ENCODE peak calls at places on chromosomes 12 and 14, in four cellular contexts. C is stimulated activated CD8-positive, alpha-beta memory T cell treated with anti-CD3 and anti-CD28 coated beads, Interleukin-4, amount 100 ng/mL, for 4 hours; W is heart right ventricle; R is right lobe of liver. V is an unnamed sample.
A peak's percentile ranks its signal among the peaks of the same experiment; 100 is the strongest.

GRCh38 chr14:36057452-36058142 is 118.9 kb downstream of the PTCSC3 start:
- DNase-seq in W (no peak), R (no peak), C (no peak), V (no peak)

GRCh38 chr14:105192866-105193731 is 12.0 kb upstream of the NUDT14 start:
- DNase-seq in W (peak; percentile 57), R (no peak), C (no peak), V (no peak)

GRCh38 chr12:112458751-112459150 is 40.0 kb downstream of the PTPN11 start:
- DNase-seq in W (no peak), R (no peak), C (no peak), V (no peak)

GRCh38 chr12:2652401-2653081 is 142.2 kb upstream of the FKBP4 start:
- DNase-seq in R (no peak), C (no peak), W (no peak), V (no peak)

GRCh38 chr14:99572173-99572999 is 31.6 kb downstream of the CCDC85C start:
- DNase-seq in W (no peak), R (peak; percentile 78), C (no peak), V (no peak)

GRCh38 chr14:87522575-87522974 is 470.4 kb downstream of the GALC start:
- DNase-seq in C (no peak), R (no peak), W (no peak), V (no peak)

GRCh38 chr12:32988982-32989381 is 92.4 kb upstream of the PKP2 start:
- DNase-seq in C (no peak), W (no peak), R (no peak), V (no peak)

GRCh38 chr12:79255326-79255725 is 390.8 kb downstream of the SYT1 start:
- DNase-seq in R (no peak), W (no peak), C (no peak), V (no peak)

GRCh38 chr14:31420013-31420318 is 384 bp downstream of the HEATR5A start:
- DNase-seq in W (peak; percentile 50), C (no peak), R (peak; percentile 91), V (no peak)

GRCh38 chr12:132284071-132284492 is 45.3 kb downstream of the GALNT9 start:
- DNase-seq in R (no peak), C (no peak), W (no peak), V (no peak)

GRCh38 chr14:94173885-94174621 is at the start of gene PPP4R4:
- DNase-seq in R (peak; percentile 95), W (peak; percentile 81), C (peak; percentile 76), V (peak; percentile 73)

GRCh38 chr12:119804011-119804641 is 73.0 kb downstream of the CIT start:
- DNase-seq in C (no peak), R (peak; percentile 38), W (peak; percentile 47), V (peak; percentile 85)

GRCh38 chr14:101456246-101457159 is 104.8 kb upstream of the DIO3 start:
- DNase-seq in W (no peak), R (no peak), C (no peak), V (no peak)

GRCh38 chr14:72855913-72856312 is 38.0 kb downstream of the DPF3 start:
- DNase-seq in R (no peak), C (no peak), W (no peak), V (peak; percentile 33)

GRCh38 chr12:49917126-49917787 is 13.6 kb upstream of the FAIM2 start:
- DNase-seq in W (no peak), C (no peak), R (no peak), V (no peak)

GRCh38 chr14:51095854-51096823 is 1.2 kb upstream of the TRIM9 start:
- DNase-seq in R (no peak), C (no peak), W (peak; percentile 5), V (peak; percentile 38)

GRCh38 chr12:124747426-124748161 is 116.1 kb downstream of the SCARB1 start:
- DNase-seq in W (no peak), C (no peak), R (no peak), V (peak; percentile 91)

GRCh38 chr12:38374751-38375150 is 58.2 kb downstream of the ALG10B start:
- DNase-seq in C (no peak), W (no peak), R (no peak), V (no peak)

GRCh38 chr14:104680806-104681688 is 8.4 kb upstream of the INF2 start:
- DNase-seq in R (peak; percentile 80), C (no peak), W (no peak), V (peak; percentile 91)

GRCh38 chr14:106347890-106348755 is 821.7 kb downstream of the TMEM121 start:
- DNase-seq in W (no peak), R (no peak), C (no peak), V (no peak)

GRCh38 chr12:4858385-4858784 is 51.3 kb upstream of the KCNA1 start:
- DNase-seq in R (peak; percentile 60), C (no peak), W (no peak), V (no peak)

GRCh38 chr12:98185606-98186005 is 329.8 kb upstream of the TMPO start:
- DNase-seq in W (no peak), C (no peak), R (no peak), V (no peak)

GRCh38 chr12:57110189-57111045 is 745 bp downstream of the STAT6 start:
- DNase-seq in W (peak; percentile 68), R (peak; percentile 79), C (peak; percentile 69), V (peak; percentile 86)

V was measured in mesenchymal stem cell.